ENCODE peak calls at places on chromosomes 7 and 10, in seven cellular contexts. One of them, this sample, is unnamed.

GRCh38 chr7:43540463-43540862 is 42.4 kb upstream of the STK17A start:
- DNase-seq in GM12891: no peak
- DNase-seq in DMS153: no peak
- DNase-seq in suprapubic skin: no peak
- DNase-seq in T-helper 1 cell: no peak
- DNase-seq in NCI-H510A treated with DMSO at 0.1 percent for 48 hours: no peak
- DNase-seq in heart right ventricle: no peak
- DNase-seq in this sample: no peak

GRCh38 chr10:32687546-32687945 is 241.6 kb downstream of the CCDC7 start:
- DNase-seq in T-helper 1 cell: no peak
- DNase-seq in suprapubic skin: no peak
- DNase-seq in GM12891: no peak
- DNase-seq in DMS153: no peak
- DNase-seq in NCI-H510A treated with DMSO at 0.1 percent for 48 hours: no peak
- DNase-seq in heart right ventricle: no peak
- DNase-seq in this sample: no peak

GRCh38 chr10:28284126-28284525 is 18.7 kb downstream of the MPP7 start:
- DNase-seq in GM12891: no peak
- DNase-seq in heart right ventricle: no peak
- DNase-seq in T-helper 1 cell: no peak
- DNase-seq in NCI-H510A treated with DMSO at 0.1 percent for 48 hours: no peak
- DNase-seq in suprapubic skin: no peak
- DNase-seq in DMS153: no peak
- DNase-seq in this sample: no peak

GRCh38 chr10:34145751-34146150 is 669.3 kb downstream of the PARD3 start:
- DNase-seq in T-helper 1 cell: no peak
- DNase-seq in DMS153: no peak
- DNase-seq in NCI-H510A treated with DMSO at 0.1 percent for 48 hours: no peak
- DNase-seq in suprapubic skin: no peak
- DNase-seq in heart right ventricle: no peak
- DNase-seq in GM12891: no peak
- DNase-seq in this sample: no peak

GRCh38 chr7:79454325-79454960 is 976 bp upstream of the MAGI2 start:
- DNase-seq in NCI-H510A treated with DMSO at 0.1 percent for 48 hours: no peak
- DNase-seq in heart right ventricle: peak
- DNase-seq in suprapubic skin: peak
- DNase-seq in DMS153: no peak
- DNase-seq in T-helper 1 cell: no peak
- DNase-seq in GM12891: no peak
- DNase-seq in this sample: no peak

GRCh38 chr10:50552771-50553535 is 70.8 kb downstream of the SGMS1 start:
- DNase-seq in suprapubic skin: no peak
- DNase-seq in DMS153: peak
- DNase-seq in GM12891: no peak
- DNase-seq in T-helper 1 cell: no peak
- DNase-seq in heart right ventricle: no peak
- DNase-seq in NCI-H510A treated with DMSO at 0.1 percent for 48 hours: no peak
- DNase-seq in this sample: no peak

GRCh38 chr7:121480058-121480457 is 84.0 kb upstream of the FAM3C start:
- DNase-seq in suprapubic skin: no peak
- DNase-seq in T-helper 1 cell: no peak
- DNase-seq in GM12891: no peak
- DNase-seq in DMS153: no peak
- DNase-seq in heart right ventricle: no peak
- DNase-seq in NCI-H510A treated with DMSO at 0.1 percent for 48 hours: no peak
- DNase-seq in this sample: no peak

GRCh38 chr10:124237282-124237975 is 144.0 kb upstream of the CHST15 start:
- DNase-seq in heart right ventricle: no peak
- DNase-seq in DMS153: no peak
- DNase-seq in T-helper 1 cell: no peak
- DNase-seq in GM12891: no peak
- DNase-seq in suprapubic skin: no peak
- DNase-seq in NCI-H510A treated with DMSO at 0.1 percent for 48 hours: no peak
- DNase-seq in this sample: no peak

GRCh38 chr10:77188511-77188910 is 449.1 kb downstream of the KCNMA1 start:
- DNase-seq in T-helper 1 cell: no peak
- DNase-seq in suprapubic skin: no peak
- DNase-seq in DMS153: no peak
- DNase-seq in GM12891: no peak
- DNase-seq in NCI-H510A treated with DMSO at 0.1 percent for 48 hours: no peak
- DNase-seq in heart right ventricle: no peak
- DNase-seq in this sample: no peak

GRCh38 chr10:49269523-49269922 is 29.4 kb upstream of the C10orf71 start:
- DNase-seq in suprapubic skin: no peak
- DNase-seq in NCI-H510A treated with DMSO at 0.1 percent for 48 hours: no peak
- DNase-seq in DMS153: no peak
- DNase-seq in GM12891: no peak
- DNase-seq in T-helper 1 cell: no peak
- DNase-seq in heart right ventricle: no peak
- DNase-seq in this sample: no peak

This sample was measured in T-helper 17 cell.